ENCODE peak calls at places on chromosome 1, in nine cellular contexts. Q is activated CD4-positive, alpha-beta T cell treated with anti-CD3 and anti-CD28 coated beads, Interleukin-2, amount 10 ng/mL, durations not matched to agents 7 days and 5 days; R is HTR-8/SVneo; A is heart left ventricle; J is fibroblast of mammary gland; Z is NCI-H2029; X is NCI-H1092; F is ELR; W is H54. T is an unnamed sample.

GRCh38 chr1:12565094-12565965 is 52.7 kb downstream of the DHRS3 start:
- DNase-seq in Z (no peak), X (peak; percentile 33), J (no peak), W (no peak), R (no peak), Q (no peak), A (peak; percentile 72), F (no peak), T (no peak)

GRCh38 chr1:164644774-164645634 is 86.0 kb downstream of the PBX1 start:
- DNase-seq in W (peak; percentile 18), J (peak; percentile 74), R (peak; percentile 5), F (peak; percentile 8), A (no peak), Z (no peak), Q (no peak), X (peak; percentile 39), T (no peak)

GRCh38 chr1:52365091-52365745 is 787 bp downstream of the CC2D1B start:
- DNase-seq in Q (peak; percentile 63), X (no peak), W (peak; percentile 80), F (peak; percentile 89), A (peak; percentile 50), J (peak; percentile 79), Z (peak; percentile 56), R (peak; percentile 72), T (peak; percentile 38)

GRCh38 chr1:12409676-12410075 is 179.8 kb downstream of the VPS13D start:
- DNase-seq in A (no peak), R (no peak), F (no peak), X (no peak), W (no peak), Q (no peak), Z (no peak), J (no peak), T (no peak)

GRCh38 chr1:46451948-46452930 is 37.4 kb upstream of the DMBX1 start:
- DNase-seq in X (no peak), J (no peak), W (no peak), F (no peak), Q (no peak), A (no peak), Z (no peak), R (no peak), T (no peak)

GRCh38 chr1:32111789-32112188 is 3.9 kb downstream of the KPNA6 start:
- DNase-seq in J (peak; percentile 58), F (no peak), A (no peak), Q (no peak), W (no peak), R (no peak), Z (no peak), X (no peak), T (no peak)

GRCh38 chr1:44523747-44524146 is 118.7 kb downstream of the RNF220 start:
- DNase-seq in F (no peak), Z (no peak), A (no peak), Q (no peak), J (no peak), R (no peak), W (no peak), X (no peak), T (no peak)

GRCh38 chr1:230142608-230143209 is 75.7 kb downstream of the GALNT2 start:
- DNase-seq in A (peak; percentile 58), J (no peak), X (no peak), Z (no peak), F (no peak), Q (no peak), R (no peak), W (no peak), T (no peak)

GRCh38 chr1:93614550-93615200 is 67.0 kb downstream of the BCAR3 start:
- DNase-seq in X (peak; percentile 31), F (no peak), Z (peak; percentile 81), W (no peak), R (no peak), A (no peak), J (peak; percentile 47), Q (no peak), T (no peak)

GRCh38 chr1:32818804-32819541 is 1.5 kb downstream of the S100PBP start:
- DNase-seq in X (no peak), R (no peak), F (peak; percentile 4), Z (no peak), J (no peak), Q (peak; percentile 31), A (no peak), W (no peak), T (peak; percentile 80)

GRCh38 chr1:44326066-44326701 is 28.9 kb downstream of the ERI3 start:
- DNase-seq in Q (no peak), F (no peak), Z (no peak), A (no peak), R (no peak), W (no peak), X (no peak), J (no peak), T (no peak)

GRCh38 chr1:33368431-33368830 is 47.5 kb upstream of the A3GALT2 start:
- DNase-seq in F (no peak), Z (no peak), J (no peak), A (no peak), W (no peak), X (no peak), Q (no peak), R (no peak), T (no peak)

GRCh38 chr1:11357291-11357690 is 84.3 kb downstream of the UBIAD1 start:
- DNase-seq in R (no peak), J (no peak), F (no peak), A (no peak), X (no peak), W (no peak), Q (no peak), Z (no peak), T (no peak)

GRCh38 chr1:46180082-46180616 is 3.9 kb upstream of the P3R3URF start:
- DNase-seq in W (no peak), X (no peak), J (no peak), A (peak; percentile 33), Q (peak; percentile 23), R (no peak), F (peak; percentile 36), Z (peak; percentile 93), T (peak; percentile 88)

GRCh38 chr1:28773105-28773504 is 36.4 kb downstream of the YTHDF2 start:
- DNase-seq in F (no peak), R (no peak), Q (no peak), Z (no peak), W (no peak), X (no peak), A (no peak), J (no peak), T (no peak)

T was measured in RPMI8226.